ENCODE peak calls at places on chromosomes 1 and 21, in five cellular contexts. W is caudate nucleus; X is H4; B is effector CD8-positive, alpha-beta T cell; Y is amygdala. D is an unnamed sample.

GRCh38 chr1:36008546-36009197 is 75.2 kb upstream of the TEKT2 start:
- DNase-seq in W (no peak), X (peak), B (no peak), Y (no peak), D (no peak)

GRCh38 chr1:19439464-19440171 is 45.7 kb downstream of the CAPZB start:
- DNase-seq in W (no peak), X (no peak), B (peak), Y (peak), D (no peak)

GRCh38 chr1:197692965-197693364 is 82.3 kb downstream of the DENND1B start:
- DNase-seq in W (no peak), X (peak), B (no peak), Y (no peak), D (no peak)

GRCh38 chr1:78617615-78618026 is 2.6 kb upstream of the IFI44L start:
- DNase-seq in W (peak), X (peak), B (peak), Y (peak), D (peak)

GRCh38 chr1:156657971-156658319 is 16.0 kb downstream of the BCAN start:
- DNase-seq in W (no peak), X (no peak), B (no peak), Y (no peak), D (no peak)

GRCh38 chr1:159600894-159601293 is 13.3 kb downstream of the APCS start:
- DNase-seq in W (no peak), X (no peak), B (no peak), Y (no peak), D (no peak)

GRCh38 chr1:111568160-111568559 is 51.4 kb upstream of the RAP1A start:
- DNase-seq in W (no peak), X (no peak), B (no peak), Y (no peak), D (no peak)

GRCh38 chr1:22641906-22642636 is 1.4 kb upstream of the C1QC start:
- DNase-seq in W (peak), X (peak), B (peak), Y (peak), D (peak)

GRCh38 chr21:45305831-45306230 is 18.1 kb upstream of the POFUT2 start:
- DNase-seq in W (no peak), X (no peak), B (no peak), Y (no peak), D (no peak)

GRCh38 chr1:232678185-232678886 is 48.4 kb upstream of the SIPA1L2 start:
- DNase-seq in W (no peak), X (peak), B (no peak), Y (no peak), D (no peak)

GRCh38 chr1:238592586-238592985 is 701.9 kb upstream of the ZP4 start:
- DNase-seq in W (no peak), X (no peak), B (no peak), Y (no peak), D (no peak)

GRCh38 chr1:117093870-117094621 is 27.5 kb downstream of the TRIM45 start:
- DNase-seq in W (no peak), X (peak), B (no peak), Y (no peak), D (peak)

GRCh38 chr1:29271724-29272123 is 35.4 kb downstream of the PTPRU start:
- DNase-seq in W (no peak), X (peak), B (no peak), Y (no peak), D (peak)

GRCh38 chr1:28365864-28366263 is 3.7 kb upstream of the PHACTR4 start:
- DNase-seq in W (no peak), X (no peak), B (no peak), Y (no peak), D (no peak)

GRCh38 chr1:224525411-224526040 is 90.6 kb upstream of the CNIH3 start:
- DNase-seq in W (no peak), X (peak), B (no peak), Y (no peak), D (no peak)

GRCh38 chr1:87968259-87968955 is 639.7 kb downstream of the LMO4 start:
- DNase-seq in W (no peak), X (peak), B (no peak), Y (no peak), D (peak)

GRCh38 chr1:172293379-172293778 is 127.1 kb upstream of the C1orf105 start:
- DNase-seq in W (no peak), X (peak), B (no peak), Y (no peak), D (no peak)

GRCh38 chr1:92577251-92577895 is 90.6 kb upstream of the GFI1 start:
- DNase-seq in W (no peak), X (no peak), B (no peak), Y (no peak), D (no peak)

GRCh38 chr1:203702130-203702577 is 62.8 kb upstream of the LAX1 start:
- DNase-seq in W (peak), X (peak), B (peak), Y (peak), D (peak)

GRCh38 chr1:206891412-206891811 is 5.8 kb upstream of the IL24 start:
- DNase-seq in W (no peak), X (peak), B (no peak), Y (no peak), D (no peak)